ENCODE peak calls at places on chromosome 4, in five cellular contexts. One of them, this sample, is unnamed.
A peak's percentile ranks its signal among the peaks of the same experiment; 100 is the strongest.

GRCh38 chr4:2357821-2358745 is 60.4 kb downstream of the ZFYVE28 start:
- DNase-seq in germinal center: no peak
- DNase-seq in nephron progenitor cell: no peak
- DNase-seq in HL-60: no peak
- DNase-seq in stimulated activated CD8-positive, alpha-beta memory T cell treated with anti-CD3 and anti-CD28 coated beads, Interleukin-15, amount 100 ng/mL, for 1 hour: no peak
- DNase-seq in this sample: no peak

GRCh38 chr4:18049446-18049845 is 27.9 kb upstream of the LCORL start:
- DNase-seq in germinal center: no peak
- DNase-seq in nephron progenitor cell: no peak
- DNase-seq in HL-60: no peak
- DNase-seq in stimulated activated CD8-positive, alpha-beta memory T cell treated with anti-CD3 and anti-CD28 coated beads, Interleukin-15, amount 100 ng/mL, for 1 hour: no peak
- DNase-seq in this sample: no peak

GRCh38 chr4:20252656-20253271 is 1.1 kb downstream of the SLIT2 start:
- DNase-seq in germinal center: no peak
- DNase-seq in nephron progenitor cell: peak; percentile 50
- DNase-seq in HL-60: no peak
- DNase-seq in stimulated activated CD8-positive, alpha-beta memory T cell treated with anti-CD3 and anti-CD28 coated beads, Interleukin-15, amount 100 ng/mL, for 1 hour: no peak
- DNase-seq in this sample: no peak

GRCh38 chr4:4430492-4431195 is 43.7 kb downstream of the NSG1 start:
- DNase-seq in germinal center: peak; percentile 73
- DNase-seq in nephron progenitor cell: peak; percentile 63
- DNase-seq in HL-60: peak; percentile 17
- DNase-seq in stimulated activated CD8-positive, alpha-beta memory T cell treated with anti-CD3 and anti-CD28 coated beads, Interleukin-15, amount 100 ng/mL, for 1 hour: peak; percentile 34
- DNase-seq in this sample: peak; percentile 75

GRCh38 chr4:24188459-24188858 is 298.6 kb upstream of the PPARGC1A start:
- DNase-seq in germinal center: no peak
- DNase-seq in nephron progenitor cell: no peak
- DNase-seq in HL-60: no peak
- DNase-seq in stimulated activated CD8-positive, alpha-beta memory T cell treated with anti-CD3 and anti-CD28 coated beads, Interleukin-15, amount 100 ng/mL, for 1 hour: no peak
- DNase-seq in this sample: no peak

GRCh38 chr4:12041828-12042227 is 613.1 kb upstream of the HS3ST1 start:
- DNase-seq in germinal center: no peak
- DNase-seq in nephron progenitor cell: peak; percentile 5
- DNase-seq in HL-60: peak; percentile 5
- DNase-seq in stimulated activated CD8-positive, alpha-beta memory T cell treated with anti-CD3 and anti-CD28 coated beads, Interleukin-15, amount 100 ng/mL, for 1 hour: no peak
- DNase-seq in this sample: no peak

GRCh38 chr4:135267148-135267878 is 1065.7 kb upstream of the PABPC4L start:
- DNase-seq in germinal center: no peak
- DNase-seq in nephron progenitor cell: no peak
- DNase-seq in HL-60: no peak
- DNase-seq in stimulated activated CD8-positive, alpha-beta memory T cell treated with anti-CD3 and anti-CD28 coated beads, Interleukin-15, amount 100 ng/mL, for 1 hour: no peak
- DNase-seq in this sample: no peak

GRCh38 chr4:73139991-73140390 is 70.5 kb upstream of the COX18 start:
- DNase-seq in germinal center: no peak
- DNase-seq in nephron progenitor cell: no peak
- DNase-seq in HL-60: no peak
- DNase-seq in stimulated activated CD8-positive, alpha-beta memory T cell treated with anti-CD3 and anti-CD28 coated beads, Interleukin-15, amount 100 ng/mL, for 1 hour: no peak
- DNase-seq in this sample: no peak

GRCh38 chr4:68984947-68985346 is 33.3 kb upstream of the UGT2A3 start:
- DNase-seq in germinal center: no peak
- DNase-seq in nephron progenitor cell: no peak
- DNase-seq in HL-60: no peak
- DNase-seq in stimulated activated CD8-positive, alpha-beta memory T cell treated with anti-CD3 and anti-CD28 coated beads, Interleukin-15, amount 100 ng/mL, for 1 hour: no peak
- DNase-seq in this sample: no peak

GRCh38 chr4:102608190-102608589 is 107.0 kb downstream of the NFKB1 start:
- DNase-seq in germinal center: no peak
- DNase-seq in nephron progenitor cell: no peak
- DNase-seq in HL-60: no peak
- DNase-seq in stimulated activated CD8-positive, alpha-beta memory T cell treated with anti-CD3 and anti-CD28 coated beads, Interleukin-15, amount 100 ng/mL, for 1 hour: no peak
- DNase-seq in this sample: no peak